ENCODE peak calls at places on chromosomes 4 and X, in five cellular contexts. One of them, this sample, is unnamed.

GRCh38 chr4:105992641-105993305 is 97.5 kb downstream of the NPNT start:
- DNase-seq in brain microvascular endothelial cell: no peak
- DNase-seq in RPMI8226: no peak
- DNase-seq in activated CD4-positive, alpha-beta T cell treated with anti-CD3 and anti-CD28 coated beads for 36 hours: no peak
- DNase-seq in ovary: no peak
- DNase-seq in this sample: no peak

GRCh38 chr4:151031831-151032605 is 16.9 kb upstream of the LRBA start:
- DNase-seq in brain microvascular endothelial cell: peak; percentile 41
- DNase-seq in ovary: no peak
- DNase-seq in activated CD4-positive, alpha-beta T cell treated with anti-CD3 and anti-CD28 coated beads for 36 hours: peak; percentile 41
- DNase-seq in RPMI8226: no peak
- DNase-seq in this sample: no peak

GRCh38 chr4:138239496-138239895 is 2.7 kb downstream of the SLC7A11 start:
- DNase-seq in RPMI8226: no peak
- DNase-seq in brain microvascular endothelial cell: no peak
- DNase-seq in activated CD4-positive, alpha-beta T cell treated with anti-CD3 and anti-CD28 coated beads for 36 hours: no peak
- DNase-seq in ovary: no peak
- DNase-seq in this sample: no peak

GRCh38 chr4:7198440-7199128 is 6.2 kb downstream of the SORCS2 start:
- DNase-seq in ovary: no peak
- DNase-seq in brain microvascular endothelial cell: no peak
- DNase-seq in activated CD4-positive, alpha-beta T cell treated with anti-CD3 and anti-CD28 coated beads for 36 hours: no peak
- DNase-seq in RPMI8226: peak; percentile 23
- DNase-seq in this sample: no peak

GRCh38 chr4:78121338-78121904 is 64.3 kb downstream of the FRAS1 start:
- DNase-seq in RPMI8226: no peak
- DNase-seq in brain microvascular endothelial cell: no peak
- DNase-seq in ovary: no peak
- DNase-seq in activated CD4-positive, alpha-beta T cell treated with anti-CD3 and anti-CD28 coated beads for 36 hours: no peak
- DNase-seq in this sample: peak; percentile 26

GRCh38 chr4:155807021-155807420 is 48.2 kb downstream of the GUCY1B1 start:
- DNase-seq in RPMI8226: no peak
- DNase-seq in ovary: no peak
- DNase-seq in brain microvascular endothelial cell: no peak
- DNase-seq in activated CD4-positive, alpha-beta T cell treated with anti-CD3 and anti-CD28 coated beads for 36 hours: no peak
- DNase-seq in this sample: no peak

GRCh38 chrX:120365320-120365719 is 3.4 kb downstream of the ATP1B4 start:
- DNase-seq in activated CD4-positive, alpha-beta T cell treated with anti-CD3 and anti-CD28 coated beads for 36 hours: peak; percentile 68
- DNase-seq in ovary: peak; percentile 51
- DNase-seq in RPMI8226: peak; percentile 82
- DNase-seq in brain microvascular endothelial cell: no peak
- DNase-seq in this sample: peak; percentile 14

GRCh38 chr4:119070301-119070700 is 65.3 kb upstream of the MYOZ2 start:
- DNase-seq in brain microvascular endothelial cell: no peak
- DNase-seq in activated CD4-positive, alpha-beta T cell treated with anti-CD3 and anti-CD28 coated beads for 36 hours: no peak
- DNase-seq in ovary: no peak
- DNase-seq in RPMI8226: no peak
- DNase-seq in this sample: no peak

GRCh38 chrX:154396948-154397887 is 959 bp upstream of the RPL10 start:
- DNase-seq in RPMI8226: peak; percentile 82
- DNase-seq in ovary: peak; percentile 83
- DNase-seq in brain microvascular endothelial cell: no peak
- DNase-seq in activated CD4-positive, alpha-beta T cell treated with anti-CD3 and anti-CD28 coated beads for 36 hours: peak; percentile 76
- DNase-seq in this sample: peak; percentile 85

GRCh38 chr4:43607400-43607799 is 714.9 kb downstream of the GRXCR1 start:
- DNase-seq in brain microvascular endothelial cell: no peak
- DNase-seq in RPMI8226: no peak
- DNase-seq in activated CD4-positive, alpha-beta T cell treated with anti-CD3 and anti-CD28 coated beads for 36 hours: no peak
- DNase-seq in ovary: no peak
- DNase-seq in this sample: no peak

GRCh38 chr4:138897818-138898226 is 117.8 kb upstream of the NOCT start:
- DNase-seq in ovary: no peak
- DNase-seq in RPMI8226: no peak
- DNase-seq in brain microvascular endothelial cell: peak; percentile 93
- DNase-seq in activated CD4-positive, alpha-beta T cell treated with anti-CD3 and anti-CD28 coated beads for 36 hours: peak; percentile 24
- DNase-seq in this sample: no peak

GRCh38 chrX:119756926-119757635 is 1.3 kb upstream of the SOWAHD start:
- DNase-seq in brain microvascular endothelial cell: no peak
- DNase-seq in ovary: no peak
- DNase-seq in activated CD4-positive, alpha-beta T cell treated with anti-CD3 and anti-CD28 coated beads for 36 hours: peak; percentile 12
- DNase-seq in RPMI8226: no peak
- DNase-seq in this sample: no peak

GRCh38 chr4:167021545-167022155 is 212.6 kb downstream of the SPOCK3 start:
- DNase-seq in ovary: peak; percentile 24
- DNase-seq in brain microvascular endothelial cell: peak; percentile 74
- DNase-seq in RPMI8226: peak; percentile 62
- DNase-seq in activated CD4-positive, alpha-beta T cell treated with anti-CD3 and anti-CD28 coated beads for 36 hours: peak; percentile 76
- DNase-seq in this sample: peak; percentile 41

GRCh38 chrX:150162141-150162540 is 201.0 kb upstream of the MAMLD1 start:
- DNase-seq in ovary: no peak
- DNase-seq in activated CD4-positive, alpha-beta T cell treated with anti-CD3 and anti-CD28 coated beads for 36 hours: no peak
- DNase-seq in brain microvascular endothelial cell: no peak
- DNase-seq in RPMI8226: no peak
- DNase-seq in this sample: peak; percentile 21

GRCh38 chrX:33211356-33212254 is at the start of gene DMD:
- DNase-seq in activated CD4-positive, alpha-beta T cell treated with anti-CD3 and anti-CD28 coated beads for 36 hours: no peak
- DNase-seq in RPMI8226: no peak
- DNase-seq in brain microvascular endothelial cell: peak; percentile 89
- DNase-seq in ovary: peak; percentile 34
- DNase-seq in this sample: peak; percentile 72

GRCh38 chrX:69285401-69285871 is 120.2 kb upstream of the PJA1 start:
- DNase-seq in RPMI8226: no peak
- DNase-seq in activated CD4-positive, alpha-beta T cell treated with anti-CD3 and anti-CD28 coated beads for 36 hours: no peak
- DNase-seq in brain microvascular endothelial cell: no peak
- DNase-seq in ovary: peak; percentile 84
- DNase-seq in this sample: no peak

GRCh38 chr4:65698631-65699030 is 28.3 kb upstream of the EPHA5 start:
- DNase-seq in activated CD4-positive, alpha-beta T cell treated with anti-CD3 and anti-CD28 coated beads for 36 hours: no peak
- DNase-seq in brain microvascular endothelial cell: no peak
- DNase-seq in RPMI8226: no peak
- DNase-seq in ovary: no peak
- DNase-seq in this sample: no peak

GRCh38 chr4:53706422-53707032 is 115.2 kb upstream of the LNX1 start:
- DNase-seq in RPMI8226: peak; percentile 49
- DNase-seq in ovary: no peak
- DNase-seq in activated CD4-positive, alpha-beta T cell treated with anti-CD3 and anti-CD28 coated beads for 36 hours: no peak
- DNase-seq in brain microvascular endothelial cell: peak; percentile 47
- DNase-seq in this sample: no peak

GRCh38 chrX:96689951-96690350 is 5.3 kb downstream of the DIAPH2 start:
- DNase-seq in brain microvascular endothelial cell: no peak
- DNase-seq in ovary: no peak
- DNase-seq in RPMI8226: no peak
- DNase-seq in activated CD4-positive, alpha-beta T cell treated with anti-CD3 and anti-CD28 coated beads for 36 hours: no peak
- DNase-seq in this sample: no peak

GRCh38 chrX:84168574-84168973 is 19.4 kb downstream of the RPS6KA6 start:
- DNase-seq in ovary: no peak
- DNase-seq in RPMI8226: no peak
- DNase-seq in activated CD4-positive, alpha-beta T cell treated with anti-CD3 and anti-CD28 coated beads for 36 hours: no peak
- DNase-seq in brain microvascular endothelial cell: no peak
- DNase-seq in this sample: no peak

GRCh38 chr4:184100297-184100885 is 117.3 kb downstream of the ENPP6 start:
- DNase-seq in activated CD4-positive, alpha-beta T cell treated with anti-CD3 and anti-CD28 coated beads for 36 hours: peak; percentile 74
- DNase-seq in ovary: peak; percentile 53
- DNase-seq in RPMI8226: peak; percentile 49
- DNase-seq in brain microvascular endothelial cell: peak; percentile 5
- DNase-seq in this sample: peak; percentile 10

GRCh38 chr4:38243385-38244053 is 283.3 kb downstream of the PTTG2 start:
- DNase-seq in ovary: no peak
- DNase-seq in brain microvascular endothelial cell: no peak
- DNase-seq in activated CD4-positive, alpha-beta T cell treated with anti-CD3 and anti-CD28 coated beads for 36 hours: no peak
- DNase-seq in RPMI8226: no peak
- DNase-seq in this sample: no peak

GRCh38 chrX:143669395-143669794 is 33.5 kb upstream of the SLITRK4 start:
- DNase-seq in RPMI8226: peak; percentile 6
- DNase-seq in brain microvascular endothelial cell: no peak
- DNase-seq in ovary: no peak
- DNase-seq in activated CD4-positive, alpha-beta T cell treated with anti-CD3 and anti-CD28 coated beads for 36 hours: no peak
- DNase-seq in this sample: no peak

GRCh38 chr4:8542776-8543525 is 37.2 kb upstream of the GPR78 start:
- DNase-seq in brain microvascular endothelial cell: peak; percentile 87
- DNase-seq in RPMI8226: peak; percentile 30
- DNase-seq in ovary: peak; percentile 12
- DNase-seq in activated CD4-positive, alpha-beta T cell treated with anti-CD3 and anti-CD28 coated beads for 36 hours: no peak
- DNase-seq in this sample: peak; percentile 53

GRCh38 chrX:77160301-77160700 is 286.9 kb upstream of the FGF16 start:
- DNase-seq in RPMI8226: peak; percentile 11
- DNase-seq in brain microvascular endothelial cell: no peak
- DNase-seq in ovary: no peak
- DNase-seq in activated CD4-positive, alpha-beta T cell treated with anti-CD3 and anti-CD28 coated beads for 36 hours: peak; percentile 34
- DNase-seq in this sample: no peak

GRCh38 chrX:39814391-39814790 is 283.4 kb downstream of the BCOR start:
- DNase-seq in brain microvascular endothelial cell: no peak
- DNase-seq in ovary: no peak
- DNase-seq in RPMI8226: peak; percentile 29
- DNase-seq in activated CD4-positive, alpha-beta T cell treated with anti-CD3 and anti-CD28 coated beads for 36 hours: peak; percentile 58
- DNase-seq in this sample: no peak

GRCh38 chrX:19555683-19556082 is 40.4 kb upstream of the MAP3K15 start:
- DNase-seq in brain microvascular endothelial cell: no peak
- DNase-seq in RPMI8226: no peak
- DNase-seq in ovary: no peak
- DNase-seq in activated CD4-positive, alpha-beta T cell treated with anti-CD3 and anti-CD28 coated beads for 36 hours: no peak
- DNase-seq in this sample: no peak

GRCh38 chr4:14524236-14524635 is 478.0 kb upstream of the CPEB2 start:
- DNase-seq in activated CD4-positive, alpha-beta T cell treated with anti-CD3 and anti-CD28 coated beads for 36 hours: no peak
- DNase-seq in RPMI8226: no peak
- DNase-seq in brain microvascular endothelial cell: peak; percentile 41
- DNase-seq in ovary: no peak
- DNase-seq in this sample: no peak

GRCh38 chrX:130728208-130728607 is 174.8 kb downstream of the ENOX2 start:
- DNase-seq in brain microvascular endothelial cell: no peak
- DNase-seq in ovary: no peak
- DNase-seq in activated CD4-positive, alpha-beta T cell treated with anti-CD3 and anti-CD28 coated beads for 36 hours: no peak
- DNase-seq in RPMI8226: no peak
- DNase-seq in this sample: no peak